ENCODE peak calls at places on chromosomes 12 and 14, in nine cellular contexts. A, P, Z, Y, T, U, W, K and Q are unnamed samples.

GRCh38 chr12:109450980-109451379 is 26.1 kb downstream of the KCTD10 start:
- DNase-seq in A (no peak), K (no peak), P (no peak), Z (no peak), U (no peak), T (no peak), Y (no peak), W (no peak), Q (no peak)

GRCh38 chr14:100581228-100582145 is 5.7 kb downstream of the BEGAIN start:
- DNase-seq in K (peak; percentile 27), T (no peak), U (no peak), Z (no peak), W (no peak), P (no peak), Y (no peak), A (no peak), Q (no peak)

GRCh38 chr14:68520637-68521556 is 272.0 kb downstream of the ZFP36L1 start:
- DNase-seq in P (no peak), Y (no peak), A (peak; percentile 78), W (no peak), Z (no peak), K (no peak), T (no peak), U (no peak), Q (no peak)

GRCh38 chr12:71157601-71158233 is at the start of gene TSPAN8:
- DNase-seq in U (no peak), Y (no peak), K (no peak), T (no peak), W (peak; percentile 25), P (no peak), Z (no peak), A (no peak), Q (no peak)

GRCh38 chr14:33972522-33973162 is 21.8 kb upstream of the EGLN3 start:
- DNase-seq in Y (no peak), Z (no peak), P (no peak), A (no peak), K (no peak), W (no peak), U (no peak), T (no peak), Q (no peak)

GRCh38 chr12:109995703-109996482 is at the start of gene GIT2:
- DNase-seq in K (peak; percentile 97), P (peak; percentile 92), Y (peak; percentile 87), U (peak; percentile 93), T (peak; percentile 93), A (peak; percentile 91), W (peak; percentile 92), Z (peak; percentile 72), Q (peak; percentile 92)

GRCh38 chr12:66717049-66717448 is 38.2 kb upstream of the GRIP1 start:
- DNase-seq in P (no peak), T (no peak), U (no peak), A (no peak), W (no peak), Y (no peak), K (no peak), Z (no peak), Q (no peak)

GRCh38 chr14:93719234-93719633 is 69.1 kb downstream of the PRIMA1 start:
- DNase-seq in T (no peak), Z (no peak), P (no peak), A (no peak), W (no peak), U (no peak), Y (no peak), K (no peak), Q (no peak)

GRCh38 chr14:65042731-65043372 is 56.2 kb downstream of the FNTB start:
- DNase-seq in P (no peak), Y (no peak), U (no peak), A (no peak), Z (no peak), K (no peak), W (no peak), T (no peak), Q (no peak)

GRCh38 chr14:65038966-65039365 is 52.3 kb downstream of the FNTB start:
- DNase-seq in Y (peak; percentile 12), T (no peak), Z (no peak), W (no peak), U (no peak), K (no peak), A (no peak), P (no peak), Q (no peak)

GRCh38 chr14:65043893-65044595 is 57.3 kb downstream of the FNTB start:
- DNase-seq in T (no peak), W (no peak), U (no peak), Z (no peak), A (no peak), Y (no peak), K (no peak), P (no peak), Q (no peak)

GRCh38 chr14:65041434-65041915 is 54.8 kb downstream of the FNTB start:
- DNase-seq in Y (no peak), Z (no peak), K (no peak), T (no peak), W (no peak), P (no peak), U (no peak), A (no peak), Q (no peak)

DNA sequence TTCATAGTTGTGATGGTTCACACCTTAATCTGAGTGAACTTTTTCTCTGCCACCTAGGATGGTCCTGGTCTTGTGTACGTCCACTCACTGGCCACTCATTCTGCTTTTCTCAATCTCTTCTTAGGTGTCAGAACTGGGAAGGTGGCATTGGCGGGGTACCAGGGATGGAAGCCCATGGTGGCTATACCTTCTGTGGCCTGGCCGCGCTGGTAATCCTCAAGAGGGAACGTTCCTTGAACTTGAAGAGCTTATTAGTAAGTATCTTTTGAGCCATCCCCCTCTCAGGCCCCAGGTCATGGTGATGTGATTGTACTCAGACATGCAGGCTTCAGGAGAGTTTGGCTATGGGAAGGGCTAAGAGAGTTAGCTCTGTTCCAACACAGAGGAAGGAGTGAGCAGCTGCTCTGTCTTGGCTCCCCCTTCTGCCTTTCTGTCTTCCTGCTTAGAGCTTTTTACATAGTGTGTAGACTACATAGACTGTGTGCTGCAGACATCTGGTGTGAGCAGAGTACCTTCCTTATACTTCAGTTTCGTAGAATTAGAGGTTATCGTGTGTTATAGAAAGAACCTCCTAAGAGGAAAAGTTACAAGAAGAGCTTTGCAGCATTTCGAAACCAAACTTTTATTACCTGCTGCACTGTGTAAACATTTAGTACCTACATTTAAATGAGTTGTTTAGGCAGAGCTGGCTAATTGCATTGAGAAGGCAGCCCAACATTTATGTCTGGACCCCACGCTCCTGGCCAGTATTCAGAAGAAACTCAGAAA is 54.2 kb downstream of the FNTB start:
- DNase-seq in P (no peak), U (no peak), T (no peak), K (no peak), Y (no peak), W (no peak), A (no peak), Z (no peak), Q (no peak)
- H3K27me3 ChIP-seq in P (no peaks in the 10 kb centered on the region), U (no peaks in the 10 kb centered on the region), T (no peaks in the 10 kb centered on the region), K (no peaks in the 10 kb centered on the region), Y (no peaks in the 10 kb centered on the region), W (no peaks in the 10 kb centered on the region), A (no peaks in the 10 kb centered on the region), Z (no peaks in the 10 kb centered on the region), Q (no peaks in the 10 kb centered on the region)

GRCh38 chr12:53965251-53966069 is 7.5 kb upstream of the HOXC11 start:
- DNase-seq in W (peak; percentile 60), P (no peak), Z (no peak), U (no peak), T (no peak), K (peak; percentile 49), A (no peak), Y (no peak), Q (no peak)

GRCh38 chr12:53963434-53964314 is 9.0 kb downstream of the HOXC12 start:
- DNase-seq in K (peak; percentile 30), P (no peak), U (no peak), A (no peak), Y (no peak), W (no peak), T (no peak), Z (no peak), Q (no peak)

GRCh38 chr12:53964315-53964713 is 8.6 kb upstream of the HOXC11 start:
- DNase-seq in U (no peak), P (no peak), T (no peak), K (no peak), W (no peak), A (no peak), Z (no peak), Y (no peak), Q (no peak)

GRCh38 chr12:53961025-53961761 is 6.5 kb downstream of the HOXC12 start:
- DNase-seq in Z (no peak), U (no peak), K (peak; percentile 54), Y (no peak), W (no peak), P (no peak), A (no peak), T (no peak), Q (no peak)

GRCh38 chr12:53963005-53963404 is 8.3 kb downstream of the HOXC12 start:
- DNase-seq in Y (no peak), P (no peak), U (no peak), Z (no peak), A (no peak), T (no peak), K (no peak), W (no peak), Q (no peak)
- H3K4me3 ChIP-seq in Y (no peak overlapping the region), P (no peak overlapping the region), U (no peak overlapping the region), Z (no peak overlapping the region), A (no peak overlapping the region), T (no peak overlapping the region), K (no peak overlapping the region), W (no peak overlapping the region), Q (no peak overlapping the region)

GRCh38 chr14:21383848-21384493 is at the start of gene SUPT16H:
- DNase-seq in Y (peak; percentile 94), T (peak; percentile 96), Z (peak; percentile 94), U (peak; percentile 94), K (peak; percentile 98), A (peak; percentile 94), W (peak; percentile 94), P (peak; percentile 98), Q (peak; percentile 94)

GRCh38 chr14:21382095-21382494 is 1.7 kb downstream of the SUPT16H start:
- DNase-seq in U (no peak), T (no peak), Y (no peak), P (no peak), K (no peak), W (no peak), Z (no peak), A (no peak), Q (no peak)

GRCh38 chr14:21385170-21385904 is 1.5 kb upstream of the SUPT16H start:
- DNase-seq in A (no peak), W (no peak), Y (no peak), T (no peak), P (no peak), K (no peak), U (no peak), Z (no peak), Q (no peak)

GRCh38 chr14:21384494-21384851 is 654 bp upstream of the SUPT16H start:
- DNase-seq in K (no peak), Z (no peak), T (no peak), Y (no peak), W (no peak), A (no peak), P (no peak), U (no peak), Q (no peak)

DNA sequence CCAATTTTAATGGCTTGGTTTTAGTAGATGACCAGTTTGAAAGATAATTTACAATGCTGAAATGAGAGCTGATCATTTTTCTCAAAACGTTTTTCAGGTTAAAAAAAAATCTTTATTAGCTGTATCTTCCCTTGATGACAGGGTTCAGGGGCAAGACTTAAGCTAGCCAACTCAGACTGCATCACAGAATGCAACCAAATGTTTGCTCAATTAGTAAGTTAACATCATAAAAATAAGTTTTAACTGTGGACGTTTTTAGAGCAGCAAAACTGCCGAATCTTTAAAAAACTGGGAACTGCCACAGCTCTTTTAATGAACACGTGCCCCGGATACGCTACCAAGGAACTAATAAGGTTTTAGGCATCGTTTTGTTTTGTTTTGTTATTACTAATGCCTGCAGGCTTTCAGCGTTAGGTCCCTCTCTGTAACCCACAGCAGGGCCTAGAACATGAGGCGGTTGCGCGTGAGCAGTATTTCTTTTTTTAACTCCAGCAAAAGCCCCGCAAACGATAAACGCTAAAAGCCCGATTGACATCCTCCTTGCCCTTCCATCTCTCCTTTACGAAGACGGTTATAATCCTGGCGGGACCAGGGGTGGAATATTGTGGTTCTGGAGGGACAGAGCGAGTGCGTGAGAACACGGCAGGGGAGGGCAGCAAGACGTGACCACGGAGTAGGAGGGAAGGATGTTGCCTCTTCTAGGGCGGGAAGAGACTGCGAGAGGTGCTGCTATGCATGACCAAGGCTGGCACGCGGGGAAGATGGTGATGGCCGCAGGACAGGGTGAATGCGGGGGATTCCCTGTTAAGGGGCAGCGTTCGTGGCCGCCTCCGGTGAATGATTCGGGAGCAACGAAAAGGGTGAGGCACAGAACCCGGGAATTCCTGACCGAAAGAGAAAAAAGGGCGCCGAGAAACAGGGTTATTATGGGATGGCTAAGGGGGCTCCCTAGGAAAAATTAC is 652 bp downstream of the SUPT16H start:
- DNase-seq in U (peak; percentile 23), W (peak; percentile 28), Z (no peak), Y (peak; percentile 33), A (peak; percentile 22), K (peak; percentile 70), P (peak; percentile 51), T (peak; percentile 23), Q (peak; percentile 19)
- H3K27me3 ChIP-seq in U (no peaks in the 10 kb centered on the region), W (no peaks in the 10 kb centered on the region), Z (no peaks in the 10 kb centered on the region), Y (no peaks in the 10 kb centered on the region), A (no peaks in the 10 kb centered on the region), K (no peaks in the 10 kb centered on the region), P (no peaks in the 10 kb centered on the region), T (no peaks in the 10 kb centered on the region), Q (no peaks in the 10 kb centered on the region)

GRCh38 chr12:62537544-62537943 is 70.9 kb downstream of the MON2 start:
- DNase-seq in W (no peak), Z (no peak), K (no peak), A (no peak), U (no peak), T (peak; percentile 29), P (peak; percentile 96), Y (peak; percentile 74), Q (peak; percentile 53)
- H3K4me3 ChIP-seq in W (no peak overlapping the region), Z (no peak overlapping the region), K (no peak overlapping the region), A (no peak overlapping the region), U (no peak overlapping the region), T (no peak overlapping the region), P (no peak overlapping the region), Y (no peak overlapping the region), Q (no peak overlapping the region)